ENCODE peak calls at places on chromosomes 5 and 9, in four cellular contexts. V is SJSA1; Q is CD8-positive, alpha-beta memory T cell; H is hepatocyte. D is an unnamed sample.
A peak's percentile ranks its signal among the peaks of the same experiment; 100 is the strongest.

GRCh38 chr9:136921718-136922117 is 22.8 kb downstream of the FBXW5 start:
- DNase-seq in V (no peak), Q (no peak), H (no peak), D (no peak)

GRCh38 chr5:137619191-137619870 is 116.6 kb downstream of the KLHL3 start:
- DNase-seq in V (peak; percentile 90), Q (no peak), H (no peak), D (no peak)

GRCh38 chr9:135068776-135069415 is 18.6 kb upstream of the OLFM1 start:
- DNase-seq in V (no peak), Q (no peak), H (no peak), D (no peak)

GRCh38 chr9:113919422-113919821 is 43.3 kb downstream of the ZNF618 start:
- DNase-seq in V (peak; percentile 19), Q (no peak), H (no peak), D (no peak)

GRCh38 chr5:125408582-125409069 is 662.2 kb upstream of the ZNF608 start:
- DNase-seq in V (peak; percentile 61), Q (no peak), H (peak; percentile 18), D (no peak)

GRCh38 chr5:37896159-37896558 is 56.3 kb upstream of the GDNF start:
- DNase-seq in V (no peak), Q (no peak), H (no peak), D (no peak)

GRCh38 chr5:178104492-178104891 is 8.8 kb upstream of the N4BP3 start:
- DNase-seq in V (no peak), Q (no peak), H (no peak), D (no peak)

GRCh38 chr9:100575765-100576368 is 2.0 kb upstream of the CAVIN4 start:
- DNase-seq in V (no peak), Q (no peak), H (no peak), D (no peak)

GRCh38 chr5:93186031-93186682 is 394.9 kb downstream of the NR2F1-AS1 start:
- DNase-seq in V (no peak), Q (no peak), H (no peak), D (no peak)

GRCh38 chr9:108640211-108640610 is 215.6 kb downstream of the ACTL7B start:
- DNase-seq in V (no peak), Q (no peak), H (no peak), D (no peak)

GRCh38 chr5:17314907-17315471 is 97.6 kb downstream of the BASP1 start:
- DNase-seq in V (no peak), Q (no peak), H (no peak), D (peak; percentile 21)

GRCh38 chr9:21413089-21414023 is 4.4 kb downstream of the IFNA8 start:
- DNase-seq in V (no peak), Q (no peak), H (no peak), D (no peak)

GRCh38 chr5:122501087-122501435 is 189.0 kb downstream of the SNCAIP start:
- DNase-seq in V (no peak), Q (no peak), H (peak; percentile 38), D (no peak)

GRCh38 chr5:37996918-37997317 is 157.1 kb upstream of the GDNF start:
- DNase-seq in V (no peak), Q (no peak), H (no peak), D (no peak)

GRCh38 chr9:109880276-109881169 is 100.5 kb downstream of the PALM2AKAP2 start:
- DNase-seq in V (no peak), Q (no peak), H (peak; percentile 47), D (peak; percentile 76)

GRCh38 chr5:144144956-144145751 is 25.3 kb downstream of the YIPF5 start:
- DNase-seq in V (no peak), Q (no peak), H (no peak), D (no peak)

GRCh38 chr9:16526380-16526779 is 344.1 kb downstream of the BNC2 start:
- DNase-seq in V (no peak), Q (no peak), H (no peak), D (no peak)

GRCh38 chr9:135707449-135708138 is 5.6 kb downstream of the KCNT1 start:
- DNase-seq in V (no peak), Q (no peak), H (no peak), D (no peak)

GRCh38 chr9:84138543-84138942 is 157.9 kb downstream of the RMI1 start:
- DNase-seq in V (no peak), Q (no peak), H (no peak), D (no peak)

GRCh38 chr9:93818795-93819472 is 136.2 kb downstream of the BARX1 start:
- DNase-seq in V (peak; percentile 20), Q (no peak), H (no peak), D (no peak)

GRCh38 chr5:74552101-74552500 is 88.4 kb downstream of the ENC1 start:
- DNase-seq in V (no peak), Q (no peak), H (no peak), D (no peak)

GRCh38 chr9:76741524-76741923 is 22.7 kb upstream of the PCA3 start:
- DNase-seq in V (no peak), Q (no peak), H (no peak), D (no peak)

GRCh38 chr5:19424506-19424905 is 563.5 kb downstream of the CDH18 start:
- DNase-seq in V (no peak), Q (no peak), H (no peak), D (no peak)

GRCh38 chr5:28984642-28985041 is 1946.3 kb upstream of the CDH9 start:
- DNase-seq in V (no peak), Q (no peak), H (no peak), D (no peak)

GRCh38 chr9:70601000-70601929 is 186.8 kb upstream of the KLF9 start:
- DNase-seq in V (peak; percentile 96), Q (no peak), H (peak; percentile 87), D (no peak)

GRCh38 chr9:115373000-115373709 is 255.2 kb upstream of the TNC start:
- DNase-seq in V (peak; percentile 89), Q (no peak), H (peak; percentile 75), D (no peak)

GRCh38 chr5:111932628-111933027 is 175.6 kb upstream of the NREP start:
- DNase-seq in V (no peak), Q (no peak), H (no peak), D (no peak)

GRCh38 chr5:148418511-148418910 is 34.8 kb downstream of the FBXO38 start:
- DNase-seq in V (no peak), Q (no peak), H (no peak), D (no peak)

GRCh38 chr5:146828385-146828784 is 50.2 kb downstream of the PPP2R2B start:
- DNase-seq in V (no peak), Q (no peak), H (peak; percentile 30), D (no peak)

GRCh38 chr9:137114613-137115393 is at the start of gene DPP7:
- DNase-seq in V (no peak), Q (peak; percentile 78), H (peak; percentile 82), D (peak; percentile 41)

GRCh38 chr5:31717586-31717985 is 78.7 kb downstream of the PDZD2 start:
- DNase-seq in V (no peak), Q (no peak), H (no peak), D (no peak)

GRCh38 chr9:91905958-91906585 is 44.0 kb downstream of the ROR2 start:
- DNase-seq in V (no peak), Q (peak; percentile 31), H (no peak), D (peak; percentile 42)

GRCh38 chr5:140596364-140596763 is 31.7 kb downstream of the SLC35A4 start:
- DNase-seq in V (no peak), Q (no peak), H (no peak), D (no peak)

DNA sequence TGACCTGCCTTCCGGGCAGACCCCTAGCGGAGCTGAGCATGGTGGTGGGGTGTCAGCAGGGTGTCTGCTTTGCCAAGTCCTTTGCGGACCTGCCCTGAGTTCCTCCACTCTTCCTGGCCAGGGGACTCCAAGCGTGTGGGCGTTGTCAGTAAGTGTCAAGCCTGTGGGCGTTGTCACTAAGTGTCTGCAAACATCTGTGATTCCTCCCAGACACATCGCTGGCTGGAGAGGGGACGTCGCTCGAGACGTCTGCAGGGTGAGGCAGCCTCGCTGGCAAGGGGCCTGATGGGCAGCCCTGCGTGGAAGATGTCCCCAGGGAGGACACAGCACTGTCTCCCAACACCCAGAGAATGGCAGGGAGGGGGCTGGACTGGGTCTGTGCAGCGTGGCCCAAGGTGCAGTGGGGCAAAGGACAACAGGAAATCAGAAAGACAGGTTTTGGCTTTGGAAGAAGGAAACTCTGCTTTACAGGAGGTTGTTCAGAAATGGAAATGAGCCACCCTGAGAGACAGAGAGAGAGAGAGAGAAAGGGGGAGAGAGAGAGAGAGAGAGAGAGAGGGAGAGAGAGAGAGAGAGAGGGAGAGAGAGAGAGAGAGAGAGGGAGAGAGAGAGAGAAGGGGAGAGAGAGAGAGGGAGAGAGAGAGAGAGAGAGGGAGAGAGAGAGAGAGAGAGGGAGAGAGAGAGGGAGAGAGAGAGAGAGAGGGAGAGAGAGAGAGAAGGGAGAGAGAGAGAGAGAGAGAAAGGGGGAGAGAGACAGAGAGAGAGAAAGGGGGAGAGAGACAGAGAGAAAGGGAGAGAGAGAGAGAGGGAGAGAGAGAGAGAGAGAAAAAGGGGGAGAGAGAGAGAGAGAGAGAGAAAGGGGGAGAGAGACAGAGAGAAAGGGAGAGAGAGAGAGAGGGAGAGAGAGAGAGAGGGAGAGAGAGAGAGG is 29.0 kb downstream of the ADAMTSL2 start:
- DNase-seq in V (no peak), Q (no peak), H (peak; percentile 75), D (no peak)
- H3K4me3 ChIP-seq in V (no peak overlapping the region), Q (no peak overlapping the region), H (no peak overlapping the region), D (no peak overlapping the region)

GRCh38 chr9:124621371-124622328 is 114.5 kb upstream of the NR5A1 start:
- DNase-seq in V (peak; percentile 46), Q (no peak), H (no peak), D (no peak)
- H3K4me3 ChIP-seq in V (peak overlapping the region; percentile 14), Q (no peak overlapping the region), H (no peak overlapping the region), D (no peak overlapping the region)

DNA sequence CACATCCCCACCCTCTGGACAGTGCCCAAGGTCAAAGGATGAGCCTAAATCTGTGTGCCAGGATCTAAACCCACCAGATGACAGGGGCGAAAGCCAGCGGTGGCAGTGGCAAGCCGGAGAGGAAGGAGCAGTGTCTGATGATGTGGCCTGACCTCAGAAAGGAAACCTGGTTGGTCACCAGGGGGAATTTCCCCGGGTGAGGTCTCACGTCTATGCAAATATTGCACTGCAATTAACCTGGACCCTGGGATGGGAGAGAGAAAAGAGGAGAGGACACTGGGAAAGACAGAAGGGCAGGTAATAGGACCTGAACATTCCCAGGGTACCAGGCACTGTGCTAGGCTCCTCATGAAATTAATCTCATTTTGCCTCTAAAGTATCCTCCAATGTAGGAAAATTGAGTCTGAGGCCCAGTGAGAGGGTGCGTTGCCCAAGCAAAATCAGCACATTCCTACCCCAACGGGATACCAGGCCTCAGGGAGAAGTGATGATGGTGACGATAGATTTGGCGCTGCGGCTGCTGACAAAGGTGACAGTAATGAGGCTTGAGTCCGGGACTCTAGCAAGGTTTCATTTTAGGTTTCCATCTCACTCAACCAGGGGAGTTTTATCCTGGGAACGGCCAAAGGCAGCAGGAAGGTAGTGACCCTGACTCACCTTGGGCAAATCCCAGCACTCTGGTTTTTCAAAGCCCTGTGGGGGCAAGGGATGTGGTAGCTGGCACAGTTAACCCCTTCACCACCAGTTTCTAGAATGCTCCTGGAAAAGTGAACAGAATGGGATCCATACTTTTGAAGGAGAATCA is 13.4 kb upstream of the TNIP1 start:
- DNase-seq in V (peak; percentile 80), Q (peak; percentile 57), H (peak; percentile 50), D (no peak)
- H3K4me3 ChIP-seq in V (no peak overlapping the region), Q (peak overlapping the region; percentile 22), H (no peak overlapping the region), D (no peak overlapping the region)

GRCh38 chr9:88537743-88538055 is 2.7 kb downstream of the NXNL2 start:
- DNase-seq in V (peak; percentile 64), Q (no peak), H (peak; percentile 84), D (peak; percentile 92)
- H3K4me3 ChIP-seq in V (no peak overlapping the region), Q (no peak overlapping the region), H (no peak overlapping the region), D (no peak overlapping the region)